ENCODE peak calls at places on chromosomes 5 and 9, in five cellular contexts. One of them, this sample, is unnamed.
A peak's percentile ranks its signal among the peaks of the same experiment; 100 is the strongest.

GRCh38 chr5:145062280-145062679 is 772.9 kb downstream of the PRELID2 start:
- DNase-seq in Calu3: no peak
- DNase-seq in OCI-LY7: no peak
- DNase-seq in glutamatergic neuron: no peak
- DNase-seq in cardiac fibroblast: no peak
- DNase-seq in this sample: no peak

GRCh38 chr5:122252319-122252718 is 59.7 kb upstream of the SNCAIP start:
- DNase-seq in OCI-LY7: no peak
- DNase-seq in glutamatergic neuron: no peak
- DNase-seq in Calu3: no peak
- DNase-seq in cardiac fibroblast: no peak
- DNase-seq in this sample: no peak

GRCh38 chr9:77457916-77458592 is 190.1 kb downstream of the GNA14 start:
- DNase-seq in glutamatergic neuron: peak; percentile 66
- DNase-seq in OCI-LY7: peak; percentile 76
- DNase-seq in cardiac fibroblast: peak; percentile 74
- DNase-seq in Calu3: peak; percentile 61
- DNase-seq in this sample: peak; percentile 71

GRCh38 chr5:158977642-158978041 is 122.1 kb downstream of the EBF1 start:
- DNase-seq in Calu3: no peak
- DNase-seq in cardiac fibroblast: no peak
- DNase-seq in OCI-LY7: no peak
- DNase-seq in glutamatergic neuron: no peak
- DNase-seq in this sample: no peak

GRCh38 chr5:74325866-74326265 is 314.7 kb downstream of the ENC1 start:
- DNase-seq in OCI-LY7: no peak
- DNase-seq in glutamatergic neuron: no peak
- DNase-seq in Calu3: peak; percentile 39
- DNase-seq in cardiac fibroblast: no peak
- DNase-seq in this sample: no peak

GRCh38 chr9:87201316-87201715 is 254.0 kb upstream of the GAS1 start:
- DNase-seq in cardiac fibroblast: peak; percentile 70
- DNase-seq in Calu3: no peak
- DNase-seq in glutamatergic neuron: no peak
- DNase-seq in OCI-LY7: no peak
- DNase-seq in this sample: no peak

GRCh38 chr5:64451551-64451950 is 54.3 kb upstream of the RGS7BP start:
- DNase-seq in Calu3: no peak
- DNase-seq in cardiac fibroblast: no peak
- DNase-seq in OCI-LY7: no peak
- DNase-seq in glutamatergic neuron: no peak
- DNase-seq in this sample: no peak

GRCh38 chr5:90409318-90410177 is at the start of gene CETN3:
- DNase-seq in OCI-LY7: peak; percentile 96
- DNase-seq in cardiac fibroblast: peak; percentile 98
- DNase-seq in Calu3: peak; percentile 95
- DNase-seq in glutamatergic neuron: peak; percentile 92
- DNase-seq in this sample: peak; percentile 94

GRCh38 chr5:145948047-145948446 is 11.7 kb downstream of the SH3RF2 start:
- DNase-seq in glutamatergic neuron: no peak
- DNase-seq in cardiac fibroblast: no peak
- DNase-seq in Calu3: no peak
- DNase-seq in OCI-LY7: no peak
- DNase-seq in this sample: no peak

GRCh38 chr5:76763136-76763535 is 47.2 kb downstream of the F2R start:
- DNase-seq in OCI-LY7: no peak
- DNase-seq in glutamatergic neuron: no peak
- DNase-seq in cardiac fibroblast: no peak
- DNase-seq in Calu3: no peak
- DNase-seq in this sample: no peak

GRCh38 chr9:71096431-71097108 is 24.9 kb downstream of the TRPM3 start:
- DNase-seq in OCI-LY7: no peak
- DNase-seq in Calu3: no peak
- DNase-seq in glutamatergic neuron: no peak
- DNase-seq in cardiac fibroblast: no peak
- DNase-seq in this sample: no peak

GRCh38 chr5:127960126-127960744 is 123.3 kb upstream of the SLC12A2 start:
- DNase-seq in Calu3: no peak
- DNase-seq in glutamatergic neuron: no peak
- DNase-seq in OCI-LY7: no peak
- DNase-seq in cardiac fibroblast: peak; percentile 62
- DNase-seq in this sample: no peak

GRCh38 chr9:77876091-77876490 is 155.5 kb downstream of the GNAQ start:
- DNase-seq in glutamatergic neuron: no peak
- DNase-seq in OCI-LY7: no peak
- DNase-seq in cardiac fibroblast: peak; percentile 80
- DNase-seq in Calu3: no peak
- DNase-seq in this sample: no peak

GRCh38 chr5:167180899-167181298 is 1110.5 kb upstream of the WWC1 start:
- DNase-seq in cardiac fibroblast: no peak
- DNase-seq in glutamatergic neuron: no peak
- DNase-seq in OCI-LY7: no peak
- DNase-seq in Calu3: no peak
- DNase-seq in this sample: no peak

GRCh38 chr5:120516799-120517198 is 52.7 kb downstream of the PRR16 start:
- DNase-seq in glutamatergic neuron: no peak
- DNase-seq in OCI-LY7: no peak
- DNase-seq in cardiac fibroblast: peak; percentile 43
- DNase-seq in Calu3: no peak
- DNase-seq in this sample: no peak

GRCh38 chr5:154002093-154002492 is 36.6 kb downstream of the FAM114A2 start:
- DNase-seq in cardiac fibroblast: peak; percentile 98
- DNase-seq in glutamatergic neuron: no peak
- DNase-seq in Calu3: no peak
- DNase-seq in OCI-LY7: no peak
- DNase-seq in this sample: no peak

GRCh38 chr9:107624216-107624948 is 134.8 kb upstream of the KLF4 start:
- DNase-seq in Calu3: no peak
- DNase-seq in OCI-LY7: no peak
- DNase-seq in glutamatergic neuron: no peak
- DNase-seq in cardiac fibroblast: peak; percentile 73
- DNase-seq in this sample: no peak

GRCh38 chr9:118515947-118516346 is 811.7 kb downstream of the TLR4 start:
- DNase-seq in Calu3: no peak
- DNase-seq in glutamatergic neuron: no peak
- DNase-seq in OCI-LY7: no peak
- DNase-seq in cardiac fibroblast: no peak
- DNase-seq in this sample: no peak

GRCh38 chr5:167951121-167951520 is 340.3 kb upstream of the WWC1 start:
- DNase-seq in cardiac fibroblast: no peak
- DNase-seq in Calu3: no peak
- DNase-seq in OCI-LY7: no peak
- DNase-seq in glutamatergic neuron: no peak
- DNase-seq in this sample: no peak

GRCh38 chr9:21964925-21965385 is 29.2 kb downstream of the CDKN2A start:
- DNase-seq in Calu3: peak; percentile 56
- DNase-seq in OCI-LY7: no peak
- DNase-seq in glutamatergic neuron: no peak
- DNase-seq in cardiac fibroblast: peak; percentile 81
- DNase-seq in this sample: peak; percentile 70

GRCh38 chr5:149759986-149760699 is 30.0 kb downstream of the PPARGC1B start:
- DNase-seq in Calu3: no peak
- DNase-seq in cardiac fibroblast: peak; percentile 25
- DNase-seq in OCI-LY7: no peak
- DNase-seq in glutamatergic neuron: no peak
- DNase-seq in this sample: no peak

GRCh38 chr5:76104027-76104426 is 20.8 kb downstream of the SV2C start:
- DNase-seq in cardiac fibroblast: peak; percentile 8
- DNase-seq in OCI-LY7: peak; percentile 20
- DNase-seq in Calu3: peak; percentile 75
- DNase-seq in glutamatergic neuron: no peak
- DNase-seq in this sample: peak; percentile 40

GRCh38 chr5:32076699-32077695 is 97.1 kb downstream of the GOLPH3 start:
- DNase-seq in glutamatergic neuron: peak; percentile 44
- DNase-seq in OCI-LY7: peak; percentile 68
- DNase-seq in Calu3: peak; percentile 42
- DNase-seq in cardiac fibroblast: peak; percentile 71
- DNase-seq in this sample: peak; percentile 69

GRCh38 chr5:178067705-178068104 is 45.6 kb upstream of the N4BP3 start:
- DNase-seq in OCI-LY7: no peak
- DNase-seq in Calu3: no peak
- DNase-seq in glutamatergic neuron: no peak
- DNase-seq in cardiac fibroblast: no peak
- DNase-seq in this sample: no peak

GRCh38 chr5:178068293-178068692 is 45.0 kb upstream of the N4BP3 start:
- DNase-seq in Calu3: no peak
- DNase-seq in OCI-LY7: peak; percentile 96
- DNase-seq in glutamatergic neuron: peak; percentile 75
- DNase-seq in cardiac fibroblast: no peak
- DNase-seq in this sample: peak; percentile 38

GRCh38 chr5:178072749-178073148 is 40.6 kb upstream of the N4BP3 start:
- DNase-seq in glutamatergic neuron: no peak
- DNase-seq in OCI-LY7: no peak
- DNase-seq in Calu3: no peak
- DNase-seq in cardiac fibroblast: no peak
- DNase-seq in this sample: no peak

GRCh38 chr5:178071108-178071507 is 42.2 kb upstream of the N4BP3 start:
- DNase-seq in cardiac fibroblast: no peak
- DNase-seq in OCI-LY7: no peak
- DNase-seq in Calu3: no peak
- DNase-seq in glutamatergic neuron: no peak
- DNase-seq in this sample: no peak

DNA sequence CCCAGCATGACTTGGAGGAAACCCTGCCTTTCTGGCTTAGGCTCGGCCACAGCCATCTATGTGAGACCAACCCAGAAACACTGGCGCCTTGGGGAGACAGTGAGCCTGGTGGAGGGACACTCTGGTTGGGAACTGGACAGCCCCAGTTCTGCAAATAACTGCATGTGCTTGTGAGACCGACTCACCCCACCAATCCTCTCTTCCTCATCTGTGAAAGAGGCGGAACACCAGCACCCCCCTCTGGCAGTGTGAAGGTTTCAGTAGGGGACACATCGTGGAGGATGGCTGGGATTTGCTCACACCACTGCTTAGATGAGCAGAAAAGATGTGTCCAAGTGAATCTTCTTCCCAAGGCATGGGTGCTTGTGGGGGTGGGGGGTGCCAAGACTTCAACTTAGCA is 43.4 kb upstream of the N4BP3 start:
- DNase-seq in Calu3: peak; percentile 67
- DNase-seq in cardiac fibroblast: peak; percentile 45
- DNase-seq in OCI-LY7: peak; percentile 82
- DNase-seq in glutamatergic neuron: peak; percentile 59
- DNase-seq in this sample: peak; percentile 76
- TF ChIP-seq CTCF in Calu3: peak; percentile 32
- TF ChIP-seq CTCF in cardiac fibroblast: peak; percentile 43
- TF ChIP-seq CTCF in OCI-LY7: peak; percentile 89
- TF ChIP-seq CTCF in glutamatergic neuron: no peak
- TF ChIP-seq CTCF in this sample: peak; percentile 47

DNA sequence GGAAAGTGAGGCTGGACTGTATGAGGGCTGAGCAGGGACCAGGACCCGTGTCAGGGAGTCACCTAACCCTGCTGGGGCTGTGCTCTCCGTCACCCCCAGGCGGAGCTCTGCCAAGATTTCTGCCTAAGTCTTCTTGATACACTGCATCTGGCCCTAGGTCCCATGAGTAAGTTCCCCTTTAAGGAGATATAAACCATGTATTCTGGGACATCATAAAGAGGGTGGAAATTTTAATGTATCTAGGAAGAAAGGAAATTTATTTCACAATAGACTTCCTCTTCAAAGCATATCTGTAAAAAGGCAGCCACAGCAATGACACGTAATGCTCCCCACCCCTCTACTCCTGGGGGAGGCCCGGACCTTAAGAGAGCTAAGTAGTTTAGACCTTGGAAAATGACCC is 183.4 kb downstream of the FBXL7 start:
- DNase-seq in cardiac fibroblast: peak; percentile 67
- DNase-seq in glutamatergic neuron: peak; percentile 63
- DNase-seq in OCI-LY7: peak; percentile 4
- DNase-seq in Calu3: no peak
- DNase-seq in this sample: no peak
- TF ChIP-seq CTCF in cardiac fibroblast: peak; percentile 74
- TF ChIP-seq CTCF in glutamatergic neuron: no peak
- TF ChIP-seq CTCF in OCI-LY7: peak; percentile 32
- TF ChIP-seq CTCF in Calu3: no peak
- TF ChIP-seq CTCF in this sample: no peak

GRCh38 chr9:114033397-114034103 is 44.5 kb downstream of the AMBP start:
- DNase-seq in Calu3: peak; percentile 20
- DNase-seq in glutamatergic neuron: peak; percentile 61
- DNase-seq in OCI-LY7: peak; percentile 3
- DNase-seq in cardiac fibroblast: peak; percentile 39
- DNase-seq in this sample: peak; percentile 30
- TF ChIP-seq CTCF in Calu3: no peak
- TF ChIP-seq CTCF in glutamatergic neuron: peak; percentile 43
- TF ChIP-seq CTCF in OCI-LY7: peak; percentile 54
- TF ChIP-seq CTCF in cardiac fibroblast: peak; percentile 41
- TF ChIP-seq CTCF in this sample: peak; percentile 25

DNA sequence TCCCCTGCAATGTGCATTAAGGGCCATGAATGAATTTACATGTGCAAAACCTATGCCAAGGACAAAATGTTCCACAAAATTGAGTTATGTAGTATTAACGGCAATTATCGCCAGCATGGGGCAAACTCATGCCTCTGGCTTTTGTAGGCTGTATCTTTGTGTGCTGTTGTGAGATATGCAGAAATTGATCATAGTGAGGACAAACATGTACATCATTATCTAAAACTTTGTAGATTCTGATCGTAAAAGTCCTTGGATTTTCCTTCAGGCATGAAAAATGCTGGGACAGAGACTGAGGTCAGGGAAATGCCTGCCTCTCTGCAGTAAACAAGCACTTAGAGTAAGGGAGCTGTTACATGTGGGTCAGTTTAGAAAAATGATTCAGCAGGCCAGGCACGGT is 5.9 kb upstream of the TXNDC8 start:
- DNase-seq in cardiac fibroblast: no peak
- DNase-seq in OCI-LY7: no peak
- DNase-seq in Calu3: no peak
- DNase-seq in glutamatergic neuron: no peak
- DNase-seq in this sample: no peak
- TF ChIP-seq CTCF in cardiac fibroblast: no peak
- TF ChIP-seq CTCF in OCI-LY7: no peak
- TF ChIP-seq CTCF in Calu3: no peak
- TF ChIP-seq CTCF in glutamatergic neuron: no peak
- TF ChIP-seq CTCF in this sample: no peak